ENCODE peak calls at places on chromosome 6, in seven cellular contexts. Y, A, D, W, X, L and C are unnamed samples.

GRCh38 chr6:162119349-162119748 is 608.2 kb downstream of the PRKN start:
- DNase-seq in W (peak; percentile 37), A (no peak), D (no peak), L (no peak), X (peak; percentile 71), Y (no peak), C (peak; percentile 4)

GRCh38 chr6:21846541-21847451 is 253.2 kb downstream of the SOX4 start:
- DNase-seq in A (no peak), L (no peak), Y (no peak), D (no peak), W (no peak), X (no peak), C (no peak)

GRCh38 chr6:20692023-20692422 is 157.8 kb downstream of the CDKAL1 start:
- DNase-seq in D (no peak), W (no peak), A (no peak), X (no peak), L (no peak), Y (no peak), C (no peak)

GRCh38 chr6:79949235-79949634 is 1.9 kb upstream of the ELOVL4 start:
- DNase-seq in X (peak; percentile 90), A (no peak), L (no peak), Y (no peak), D (peak; percentile 10), W (peak; percentile 32), C (peak; percentile 46)

GRCh38 chr6:26270903-26271639 is 93.9 kb upstream of the BTN3A2 start:
- DNase-seq in Y (no peak), X (peak; percentile 93), A (peak; percentile 66), W (peak; percentile 56), D (no peak), L (no peak), C (no peak)

GRCh38 chr6:79574636-79575035 is 37.4 kb upstream of the LCA5 start:
- DNase-seq in A (no peak), W (no peak), D (no peak), L (peak; percentile 56), Y (peak; percentile 21), X (peak; percentile 87), C (no peak)

GRCh38 chr6:141301779-141302178 is 830.9 kb upstream of the GJE1 start:
- DNase-seq in A (no peak), W (no peak), X (peak; percentile 71), L (no peak), Y (no peak), D (no peak), C (no peak)

GRCh38 chr6:114315841-114316595 is 26.8 kb downstream of the HS3ST5 start:
- DNase-seq in W (no peak), X (no peak), Y (no peak), D (no peak), L (no peak), A (no peak), C (no peak)